ENCODE peak calls at places on chromosomes 4 and X, in five cellular contexts. D, W, S, E and N are unnamed samples.

GRCh38 chr4:145285928-145286327 is 105.5 kb upstream of the OTUD4 start:
- DNase-seq in D (no peak), W (no peak), S (no peak), E (no peak), N (no peak)

GRCh38 chrX:77962068-77962902 is 7.2 kb downstream of the PGAM4 start:
- DNase-seq in D (no peak), W (no peak), S (no peak), E (no peak), N (no peak)

GRCh38 chr4:80925293-80925692 is 105.2 kb upstream of the BMP3 start:
- DNase-seq in D (no peak), W (no peak), S (no peak), E (no peak), N (no peak)

GRCh38 chr4:53307819-53308773 is 57.8 kb downstream of the SCFD2 start:
- DNase-seq in D (no peak), W (no peak), S (no peak), E (no peak), N (no peak)

GRCh38 chr4:98662619-98663225 is 4.3 kb upstream of the TSPAN5 start:
- DNase-seq in D (no peak), W (no peak), S (no peak), E (no peak), N (no peak)

GRCh38 chr4:13344216-13344615 is 139.9 kb downstream of the RAB28 start:
- DNase-seq in D (no peak), W (no peak), S (no peak), E (no peak), N (no peak)

GRCh38 chr4:140052050-140052449 is 101.9 kb downstream of the MAML3 start:
- DNase-seq in D (peak), W (peak), S (no peak), E (peak), N (peak)

GRCh38 chr4:2073808-2074481 is 14.8 kb downstream of the NAT8L start:
- DNase-seq in D (no peak), W (no peak), S (no peak), E (no peak), N (no peak)

GRCh38 chrX:121635141-121635540 is 587.7 kb downstream of the GLUD2 start:
- DNase-seq in D (no peak), W (no peak), S (no peak), E (no peak), N (no peak)

GRCh38 chr4:90071289-90072235 is 55.6 kb upstream of the CCSER1 start:
- DNase-seq in D (no peak), W (no peak), S (no peak), E (no peak), N (no peak)

GRCh38 chr4:157075401-157075800 is 549 bp upstream of the GLRB start:
- DNase-seq in D (no peak), W (no peak), S (no peak), E (no peak), N (no peak)

GRCh38 chr4:139584784-139585183 is 28.8 kb upstream of the SETD7 start:
- DNase-seq in D (no peak), W (no peak), S (no peak), E (no peak), N (no peak)

GRCh38 chr4:25865586-25865985 is 2.8 kb upstream of the SEL1L3 start:
- DNase-seq in D (peak), W (no peak), S (no peak), E (peak), N (peak)

GRCh38 chrX:41619221-41619620 is 69.6 kb upstream of the GPR34 start:
- DNase-seq in D (no peak), W (no peak), S (no peak), E (no peak), N (no peak)

GRCh38 chrX:45850197-45850774 is 649.6 kb upstream of the DIPK2B start:
- DNase-seq in D (no peak), W (no peak), S (peak), E (peak), N (no peak)

GRCh38 chr4:30399476-30399875 is 320.7 kb upstream of the PCDH7 start:
- DNase-seq in D (no peak), W (no peak), S (no peak), E (no peak), N (no peak)

GRCh38 chrX:6440647-6441046 is 94.3 kb downstream of the VCX3A start:
- DNase-seq in D (no peak), W (no peak), S (no peak), E (no peak), N (no peak)

GRCh38 chrX:45347877-45348675 is 147.4 kb upstream of the DIPK2B start:
- DNase-seq in D (no peak), W (no peak), S (no peak), E (no peak), N (no peak)

GRCh38 chrX:16472345-16472744 is 177.6 kb upstream of the S100G start:
- DNase-seq in D (no peak), W (no peak), S (no peak), E (no peak), N (no peak)

GRCh38 chr4:139458999-139459398 is 5.1 kb downstream of the RAB33B start:
- DNase-seq in D (no peak), W (no peak), S (no peak), E (no peak), N (no peak)

GRCh38 chr4:74426101-74426500 is 18.8 kb upstream of the AREG start:
- DNase-seq in D (no peak), W (no peak), S (no peak), E (no peak), N (no peak)

GRCh38 chr4:53189011-53189410 is 176.8 kb downstream of the SCFD2 start:
- DNase-seq in D (no peak), W (no peak), S (no peak), E (no peak), N (no peak)

GRCh38 chr4:35250771-35251170 is 993.5 kb downstream of the ARAP2 start:
- DNase-seq in D (no peak), W (no peak), S (no peak), E (no peak), N (no peak)

GRCh38 chr4:83328486-83328885 is 6.2 kb downstream of the HPSE start:
- DNase-seq in D (no peak), W (no peak), S (no peak), E (no peak), N (no peak)

DNA sequence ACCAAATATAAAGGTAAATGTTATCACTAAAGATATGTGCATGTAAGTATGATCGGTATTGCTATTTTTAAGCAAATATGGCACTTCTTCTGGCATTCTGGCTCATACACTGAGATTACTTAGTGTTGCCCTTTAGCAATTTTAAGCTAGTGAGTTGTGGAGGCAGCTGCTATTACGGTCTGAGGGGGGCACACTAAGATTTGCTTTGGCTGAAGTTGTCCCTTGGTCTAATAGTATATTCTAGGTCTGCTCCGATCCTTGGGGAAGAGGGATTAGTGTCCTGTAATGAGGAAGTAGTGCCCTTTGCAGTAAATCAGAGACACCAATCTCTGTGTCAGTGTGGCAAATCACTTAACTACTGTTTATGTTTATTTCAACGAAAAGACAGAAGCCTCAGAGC is 196.5 kb upstream of the FTHL17 start:
- DNase-seq in D (no peak), W (no peak), S (no peak), E (no peak), N (no peak)
- TF ChIP-seq CTCF in D (no peak), W (no peak), S (no peak), E (no peak), N (no peak)

GRCh38 chr4:170106899-170107298 is 17.1 kb upstream of the AADAT start:
- DNase-seq in D (no peak), W (no peak), S (no peak), E (no peak), N (no peak)
- TF ChIP-seq CTCF in D (no peak), W (no peak), S (no peak), E (no peak), N (no peak)

GRCh38 chr4:110163327-110164070 is 34.9 kb downstream of the ELOVL6 start:
- DNase-seq in D (no peak), W (no peak), S (no peak), E (no peak), N (no peak)
- TF ChIP-seq CTCF in D (no peak), W (no peak), S (no peak), E (no peak), N (no peak)

GRCh38 chr4:41215155-41215554 is 813 bp upstream of the APBB2 start:
- DNase-seq in D (no peak), W (no peak), S (no peak), E (no peak), N (no peak)

GRCh38 chr4:41217373-41217772 is 3.0 kb upstream of the APBB2 start:
- DNase-seq in D (no peak), W (no peak), S (no peak), E (no peak), N (no peak)

GRCh38 chr4:41215969-41216293 is 1.6 kb upstream of the APBB2 start:
- DNase-seq in D (no peak), W (no peak), S (no peak), E (no peak), N (no peak)

GRCh38 chr4:41217020-41217333 is 2.6 kb upstream of the APBB2 start:
- DNase-seq in D (no peak), W (no peak), S (no peak), E (no peak), N (no peak)

GRCh38 chr4:41216294-41217019 is 2.1 kb upstream of the APBB2 start:
- DNase-seq in D (peak), W (peak), S (peak), E (peak), N (peak)
- TF ChIP-seq CTCF in D (peak), W (peak), S (peak), E (peak), N (no peak)

GRCh38 chr4:112128452-112128851 is 16.8 kb upstream of the FAM241A start:
- DNase-seq in D (no peak), W (no peak), S (no peak), E (no peak), N (no peak)
- TF ChIP-seq CTCF in D (no peak), W (no peak), S (no peak), E (no peak), N (no peak)

GRCh38 chr4:6112606-6113290 is 87.6 kb downstream of the JAKMIP1 start:
- DNase-seq in D (no peak), W (no peak), S (no peak), E (no peak), N (no peak)

GRCh38 chr4:6111354-6111930 is 88.9 kb downstream of the JAKMIP1 start:
- DNase-seq in D (no peak), W (no peak), S (no peak), E (no peak), N (no peak)

GRCh38 chr4:6107886-6108285 is 89.7 kb upstream of the C4orf50 start:
- DNase-seq in D (no peak), W (no peak), S (no peak), E (no peak), N (no peak)

GRCh38 chr4:6110681-6111353 is 89.5 kb downstream of the JAKMIP1 start:
- DNase-seq in D (no peak), W (no peak), S (no peak), E (no peak), N (no peak)

DNA sequence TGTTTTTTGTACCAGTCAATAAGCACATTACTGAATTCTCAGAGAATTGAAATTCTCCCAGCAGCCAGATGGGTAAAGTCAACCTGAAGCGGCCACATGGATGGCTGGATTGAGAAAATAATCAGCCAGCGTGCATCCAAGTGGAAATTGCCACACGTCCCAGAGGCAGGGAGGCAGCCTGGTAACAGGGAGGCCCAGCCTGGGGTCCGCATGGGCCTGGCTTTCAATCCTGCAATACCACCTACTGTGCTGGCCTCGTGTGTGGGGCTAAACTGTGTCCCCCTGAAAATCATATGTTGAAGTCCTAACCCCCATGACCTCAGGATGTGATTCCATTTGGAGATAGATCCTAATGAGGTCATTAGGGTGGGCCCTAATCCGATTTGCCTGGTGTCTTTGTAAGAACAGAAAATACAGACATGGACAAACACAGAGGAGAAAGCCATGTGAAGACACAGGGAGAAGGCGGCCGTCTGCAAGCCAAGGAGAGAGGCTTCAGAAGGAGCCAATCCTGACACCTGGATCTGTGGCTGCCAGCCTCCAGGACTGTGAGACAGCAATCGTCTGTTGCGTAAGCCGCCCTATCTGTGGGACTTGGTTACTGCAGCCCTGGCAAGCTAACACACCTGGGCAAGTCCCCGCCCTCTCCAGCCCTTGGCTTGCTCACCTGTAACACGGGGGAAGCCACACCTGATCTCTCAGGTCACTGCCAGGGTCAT is 90.3 kb downstream of the JAKMIP1 start:
- DNase-seq in D (no peak), W (no peak), S (no peak), E (peak), N (peak)
- TF ChIP-seq CTCF in D (no peak), W (no peak), S (peak), E (no peak), N (peak)

GRCh38 chrX:150049647-150050046 is 111.4 kb upstream of the EOLA2 start:
- DNase-seq in D (no peak), W (no peak), S (no peak), E (no peak), N (no peak)

GRCh38 chrX:150047818-150048217 is 109.5 kb upstream of the EOLA2 start:
- DNase-seq in D (no peak), W (no peak), S (no peak), E (no peak), N (no peak)

GRCh38 chrX:150051096-150051495 is 112.8 kb upstream of the EOLA2 start:
- DNase-seq in D (no peak), W (no peak), S (no peak), E (peak), N (no peak)

GRCh38 chrX:150052226-150052625 is 113.9 kb upstream of the EOLA2 start:
- DNase-seq in D (no peak), W (no peak), S (no peak), E (no peak), N (no peak)

GRCh38 chrX:150050387-150050786 is 112.1 kb upstream of the EOLA2 start:
- DNase-seq in D (no peak), W (no peak), S (no peak), E (peak), N (no peak)
- TF ChIP-seq CTCF in D (no peak), W (no peak), S (no peak), E (no peak), N (no peak)

GRCh38 chr4:163353054-163353453 is 9.4 kb downstream of the NPY5R start:
- DNase-seq in D (no peak), W (no peak), S (no peak), E (no peak), N (no peak)

GRCh38 chr4:163350672-163351071 is 7.0 kb downstream of the NPY5R start:
- DNase-seq in D (no peak), W (no peak), S (no peak), E (no peak), N (no peak)

DNA sequence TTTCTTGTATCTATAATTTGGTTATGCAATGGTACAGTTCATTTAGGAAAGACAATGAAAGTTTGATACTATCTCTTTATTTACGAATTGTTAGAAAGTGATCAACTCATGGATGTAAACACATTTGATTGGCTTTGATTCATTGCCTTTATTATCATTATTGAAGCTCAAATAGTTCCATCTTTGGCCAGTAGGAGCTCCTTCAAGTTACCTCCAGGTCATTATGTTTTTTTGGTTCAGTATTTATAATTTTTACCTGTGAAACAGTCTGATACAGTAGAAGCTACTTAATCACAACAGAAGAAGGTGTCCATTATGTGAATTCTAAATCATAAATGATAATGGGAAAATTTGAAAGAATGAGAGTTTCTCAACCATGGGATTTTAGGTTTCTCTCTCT is 12.4 kb downstream of the NPY5R start:
- DNase-seq in D (no peak), W (no peak), S (no peak), E (no peak), N (no peak)
- TF ChIP-seq CTCF in D (no peak), W (no peak), S (no peak), E (no peak), N (no peak)